ENCODE peak calls at places on chromosomes 2 and 18, in five cellular contexts. X is right atrium auricular region, J is lower leg skin, L is GM23338, M is lung. V is an unnamed sample.

GRCh38 chr18:29449424-29449823 is 1272.5 kb upstream of the CDH2 start:
- DNase-seq in J (no peak), M (no peak), X (no peak), L (no peak), V (peak)

GRCh38 chr2:191013617-191013875 is 425 bp downstream of the STAT1 start:
- DNase-seq in M (no peak), J (no peak), X (no peak), L (peak), V (peak)

GRCh38 chr2:15993666-15994065 is 53.3 kb downstream of the MYCN start:
- DNase-seq in X (no peak), M (no peak), L (no peak), J (no peak), V (no peak)

GRCh38 chr18:31942301-31942998 is 478 bp downstream of the TRAPPC8 start:
- DNase-seq in L (peak), J (peak), X (no peak), M (peak), V (peak)

GRCh38 chr2:203682688-203683130 is 23.7 kb upstream of the CD28 start:
- DNase-seq in M (no peak), X (no peak), L (no peak), J (peak), V (peak)

GRCh38 chr2:112542974-112543760 is 902 bp downstream of the POLR1B start:
- DNase-seq in J (no peak), X (no peak), M (no peak), L (peak), V (peak)

GRCh38 chr2:39902103-39902502 is 123.0 kb upstream of the THUMPD2 start:
- DNase-seq in X (no peak), J (no peak), M (no peak), L (no peak), V (peak)

GRCh38 chr2:147110317-147110716 is 734.5 kb upstream of the ACVR2A start:
- DNase-seq in L (no peak), M (no peak), J (no peak), X (no peak), V (no peak)

GRCh38 chr2:143936758-143937562 is 583.0 kb downstream of the ZEB2 start:
- DNase-seq in M (peak), X (no peak), L (peak), J (no peak), V (peak)

GRCh38 chr2:51243892-51244570 is 212.1 kb upstream of the NRXN1 start:
- DNase-seq in J (no peak), L (no peak), M (no peak), X (no peak), V (no peak)

GRCh38 chr2:19949071-19949470 is 40.8 kb downstream of the WDR35 start:
- DNase-seq in M (no peak), X (no peak), L (no peak), J (no peak), V (peak)

GRCh38 chr2:71703981-71704545 is 250.7 kb downstream of the DYSF start:
- DNase-seq in J (no peak), X (no peak), L (no peak), M (no peak), V (no peak)

GRCh38 chr18:13425357-13426095 is 207.0 kb downstream of the LDLRAD4 start:
- DNase-seq in M (no peak), L (no peak), J (no peak), X (no peak), V (no peak)

GRCh38 chr2:198534756-198535155 is 730.4 kb downstream of the PLCL1 start:
- DNase-seq in J (no peak), L (no peak), M (no peak), X (no peak), V (no peak)

GRCh38 chr2:207505180-207505579 is 24.6 kb upstream of the CREB1 start:
- DNase-seq in J (no peak), L (peak), X (no peak), M (no peak), V (no peak)

GRCh38 chr2:43486604-43487003 is 109.2 kb downstream of the THADA start:
- DNase-seq in L (no peak), X (peak), J (peak), M (no peak), V (peak)

GRCh38 chr2:45180784-45181183 is 171.5 kb upstream of the SIX2 start:
- DNase-seq in M (no peak), J (no peak), X (no peak), L (no peak), V (peak)

GRCh38 chr2:121237980-121238665 is 46.9 kb downstream of the TFCP2L1 start:
- DNase-seq in M (no peak), X (no peak), L (no peak), J (no peak), V (no peak)

GRCh38 chr2:221973502-221973901 is 325.3 kb downstream of the PAX3 start:
- DNase-seq in L (no peak), X (no peak), M (no peak), J (no peak), V (no peak)

GRCh38 chr2:150191349-150191748 is 296.1 kb downstream of the RND3 start:
- DNase-seq in X (no peak), M (no peak), J (no peak), L (no peak), V (peak)

GRCh38 chr2:529425-529824 is 147.8 kb downstream of the TMEM18 start:
- DNase-seq in X (no peak), J (no peak), L (peak), M (no peak), V (peak)

GRCh38 chr2:234974501-234975385 is 22.9 kb downstream of the SH3BP4 start:
- DNase-seq in L (no peak), X (no peak), J (no peak), M (no peak), V (peak)
- H3K4me3 ChIP-seq in L (no peak), X (no peak), J (no peak), M (no peak), V (no peak)

GRCh38 chr18:8608795-8609673 is at the start of gene RAB12:
- DNase-seq in X (peak), L (peak), M (peak), J (peak), V (peak)
- TF ChIP-seq CTCF in X (peak), L (peak), M (peak), J (no peak), V (peak)

GRCh38 chr2:85277416-85278158 is 50.2 kb downstream of the TGOLN2 start:
- DNase-seq in L (peak), X (no peak), M (no peak), J (no peak), V (peak)
- H3K4me3 ChIP-seq in L (no peak), X (no peak), M (no peak), J (no peak), V (peak)

GRCh38 chr18:66495844-66496243 is 108.0 kb downstream of the CDH19 start:
- DNase-seq in M (peak), X (no peak), L (peak), J (no peak), V (peak)
- TF ChIP-seq CTCF in M (peak), X (no peak), L (peak), J (no peak), V (peak)

DNA sequence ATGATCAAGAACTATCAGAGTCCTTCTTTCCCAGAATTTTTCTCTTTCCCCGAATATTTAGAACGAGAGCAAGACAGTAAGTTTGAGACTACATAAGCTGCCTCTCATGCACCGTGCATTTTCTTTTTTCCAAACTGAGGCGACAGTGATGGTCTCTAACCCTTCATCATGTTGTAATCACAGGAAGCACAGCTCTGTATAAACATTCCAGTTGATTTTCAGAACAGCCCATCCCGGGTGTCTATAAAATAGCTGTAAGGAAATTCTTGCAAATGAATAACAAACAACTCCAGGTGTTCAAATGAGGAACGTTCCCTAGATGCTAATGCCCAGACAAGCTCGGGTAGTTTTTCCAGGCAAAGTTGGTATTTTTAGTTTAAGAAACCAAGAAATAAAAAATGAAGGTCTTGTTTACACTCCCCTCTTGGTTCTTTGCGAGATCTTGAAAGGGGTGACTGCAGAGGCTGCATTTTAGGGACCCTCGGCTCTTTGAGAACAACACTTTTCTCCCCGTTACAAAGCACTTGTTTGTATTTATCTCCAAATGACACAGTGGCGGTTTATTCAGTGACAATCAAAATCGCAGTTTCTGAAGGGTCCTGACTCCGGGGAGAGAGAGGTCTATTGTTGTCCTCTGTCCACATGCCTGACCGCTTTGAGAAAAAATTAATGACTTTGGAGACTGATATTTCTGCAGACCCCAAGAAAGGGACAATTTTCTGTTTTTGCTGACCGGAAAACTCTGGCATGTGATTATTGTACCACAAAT is 101.1 kb upstream of the NCK2 start:
- DNase-seq in X (no peak), M (no peak), J (no peak), L (no peak), V (no peak)
- H3K4me3 ChIP-seq in X (no peak), M (no peak), J (no peak), L (no peak), V (no peak)

GRCh38 chr2:174590346-174590745 is 7.3 kb downstream of the WIPF1 start:
- DNase-seq in M (no peak), J (no peak), X (no peak), L (no peak), V (no peak)
- TF ChIP-seq CTCF in M (no peak), J (no peak), X (no peak), L (no peak), V (no peak)

V was measured in cardiac fibroblast.